ENCODE peak calls at places on chromosomes 7 and 10, in six cellular contexts. Q, T, X, I, F and J are unnamed samples. For H3K4me1, the result is how much of the 10 kb centered on the place peaks cover.

GRCh38 chr7:80634505-80634904 is 3.9 kb upstream of the CD36 start:
- ATAC-seq in X (no peak), I (no peak), F (no peak), T (peak), Q (no peak), J (peak)

GRCh38 chr7:131843862-131844261 is 287.4 kb upstream of the PODXL start:
- ATAC-seq in Q (no peak), I (no peak), X (no peak), F (no peak), T (no peak), J (no peak)

GRCh38 chr7:1123721-1124120 is 35.8 kb downstream of the GPER1 start:
- ATAC-seq in Q (peak), I (no peak), F (no peak), X (peak), T (peak), J (peak)

GRCh38 chr7:95974108-95974507 is 201.8 kb downstream of the DYNC1I1 start:
- ATAC-seq in I (no peak), Q (no peak), X (no peak), T (no peak), F (no peak), J (no peak)

GRCh38 chr7:17159500-17160037 is 138.9 kb upstream of the AHR start:
- ATAC-seq in T (no peak), Q (no peak), F (peak), X (no peak), I (no peak), J (no peak)

GRCh38 chr10:19411119-19411518 is 362.5 kb downstream of the MALRD1 start:
- ATAC-seq in X (no peak), I (no peak), T (no peak), F (no peak), Q (no peak), J (no peak)

GRCh38 chr10:86065711-86066251 is 300.8 kb downstream of the GRID1 start:
- ATAC-seq in Q (no peak), T (no peak), I (no peak), X (no peak), F (no peak), J (no peak)

GRCh38 chr10:76035010-76035727 is 603.7 kb downstream of the LRMDA start:
- ATAC-seq in T (no peak), I (no peak), X (no peak), Q (no peak), F (no peak), J (peak)

GRCh38 chr10:72173267-72173634 is 42.6 kb upstream of the ANAPC16 start:
- ATAC-seq in I (no peak), F (peak), T (no peak), X (no peak), Q (no peak), J (no peak)

GRCh38 chr7:152076940-152077933 is 51.8 kb downstream of the GALNT11 start:
- ATAC-seq in F (no peak), T (peak), I (no peak), X (no peak), Q (no peak), J (no peak)

GRCh38 chr7:150375662-150376521 is 3.2 kb upstream of the ZNF775 start:
- ATAC-seq in I (no peak), X (no peak), F (peak), Q (no peak), T (no peak), J (no peak)

GRCh38 chr10:124012066-124012465 is 81.3 kb downstream of the CHST15 start:
- ATAC-seq in X (no peak), Q (no peak), F (no peak), T (no peak), I (no peak), J (no peak)

GRCh38 chr7:45253368-45253767 is 95.8 kb downstream of the RAMP3 start:
- ATAC-seq in X (no peak), I (no peak), Q (no peak), F (no peak), T (peak), J (no peak)

GRCh38 chr7:114086906-114087651 is 168.3 kb upstream of the PPP1R3A start:
- ATAC-seq in I (no peak), T (peak), X (no peak), F (no peak), Q (peak), J (no peak)

GRCh38 chr10:95963202-95963991 is 55.6 kb downstream of the CC2D2B start:
- ATAC-seq in X (no peak), Q (no peak), F (peak), I (no peak), T (no peak), J (no peak)

GRCh38 chr10:128569546-128569945 is 443.3 kb upstream of the MKI67 start:
- ATAC-seq in Q (no peak), F (no peak), X (no peak), T (no peak), I (no peak), J (no peak)

GRCh38 chr10:47087667-47088066 is 176.4 kb downstream of the PTPN20 start:
- ATAC-seq in X (no peak), I (no peak), T (no peak), F (no peak), Q (no peak), J (no peak)

GRCh38 chr10:11299125-11299524 is 281.5 kb downstream of the CELF2 start:
- ATAC-seq in Q (no peak), I (no peak), T (no peak), F (no peak), X (no peak), J (no peak)

GRCh38 chr10:46530249-46531186 is 25.9 kb downstream of the GPRIN2 start:
- ATAC-seq in X (peak), T (peak), I (peak), F (no peak), Q (no peak), J (no peak)

GRCh38 chr7:41921453-41921912 is 218.6 kb upstream of the INHBA start:
- ATAC-seq in T (peak), F (no peak), Q (no peak), X (no peak), I (no peak), J (peak)

GRCh38 chr7:96786998-96787395 is 77.4 kb upstream of the SEM1 start:
- ATAC-seq in X (peak), I (no peak), T (no peak), Q (no peak), F (no peak), J (no peak)

GRCh38 chr7:126657599-126658358 is 595.0 kb downstream of the GRM8 start:
- ATAC-seq in X (no peak), F (peak), Q (no peak), I (peak), T (no peak), J (no peak)

GRCh38 chr7:133583545-133584171 is 330.8 kb downstream of the EXOC4 start:
- ATAC-seq in I (peak), Q (no peak), X (no peak), F (no peak), T (no peak), J (no peak)

GRCh38 chr10:75959209-75959608 is 527.8 kb downstream of the LRMDA start:
- ATAC-seq in T (peak), X (no peak), F (no peak), Q (peak), I (no peak), J (no peak)

GRCh38 chr10:122147731-122148130 is 123.4 kb upstream of the BTBD16 start:
- ATAC-seq in T (no peak), Q (no peak), F (no peak), I (no peak), X (no peak), J (no peak)

GRCh38 chr10:122276611-122277205 is 5.6 kb downstream of the BTBD16 start:
- ATAC-seq in X (peak), I (peak), F (no peak), T (no peak), Q (peak), J (no peak)

GRCh38 chr10:102001435-102002068 is 54.4 kb downstream of the ARMH3 start:
- ATAC-seq in I (no peak), T (no peak), X (no peak), F (peak), Q (no peak), J (no peak)

GRCh38 chr7:99459087-99459486 is 6.9 kb downstream of the ATP5MF start:
- ATAC-seq in Q (peak), I (peak), F (peak), X (peak), T (no peak), J (no peak)

GRCh38 chr7:16223963-16224707 is 197.2 kb downstream of the CRPPA start:
- ATAC-seq in Q (no peak), F (no peak), I (no peak), X (no peak), T (no peak), J (no peak)

GRCh38 chr10:10804998-10805737 is 212.5 kb upstream of the CELF2 start:
- ATAC-seq in T (peak), I (no peak), X (no peak), F (no peak), Q (no peak), J (peak)

GRCh38 chr10:79425074-79425532 is 20.3 kb downstream of the ZCCHC24 start:
- ATAC-seq in X (no peak), Q (no peak), T (no peak), F (no peak), I (no peak), J (no peak)

GRCh38 chr7:116393654-116394053 is 105.9 kb upstream of the CAV2 start:
- ATAC-seq in X (no peak), I (peak), Q (no peak), F (no peak), T (no peak), J (peak)

GRCh38 chr10:5683065-5683464 is 1.6 kb upstream of the TASOR2 start:
- ATAC-seq in I (no peak), X (no peak), T (no peak), Q (no peak), F (no peak), J (no peak)

GRCh38 chr7:16921644-16922257 is 40.0 kb upstream of the AGR3 start:
- ATAC-seq in I (no peak), T (peak), X (no peak), F (no peak), Q (no peak), J (no peak)

GRCh38 chr10:33412261-33413092 is 78.0 kb upstream of the NRP1 start:
- ATAC-seq in I (no peak), F (no peak), T (peak), X (no peak), Q (no peak), J (peak)

GRCh38 chr7:12458520-12459131 is 55.0 kb upstream of the VWDE start:
- ATAC-seq in T (peak), X (peak), I (peak), F (peak), Q (peak), J (no peak)
- TF ChIP-seq CTCF in T (peak), X (peak), I (peak), F (peak), Q (peak), J (peak)

DNA sequence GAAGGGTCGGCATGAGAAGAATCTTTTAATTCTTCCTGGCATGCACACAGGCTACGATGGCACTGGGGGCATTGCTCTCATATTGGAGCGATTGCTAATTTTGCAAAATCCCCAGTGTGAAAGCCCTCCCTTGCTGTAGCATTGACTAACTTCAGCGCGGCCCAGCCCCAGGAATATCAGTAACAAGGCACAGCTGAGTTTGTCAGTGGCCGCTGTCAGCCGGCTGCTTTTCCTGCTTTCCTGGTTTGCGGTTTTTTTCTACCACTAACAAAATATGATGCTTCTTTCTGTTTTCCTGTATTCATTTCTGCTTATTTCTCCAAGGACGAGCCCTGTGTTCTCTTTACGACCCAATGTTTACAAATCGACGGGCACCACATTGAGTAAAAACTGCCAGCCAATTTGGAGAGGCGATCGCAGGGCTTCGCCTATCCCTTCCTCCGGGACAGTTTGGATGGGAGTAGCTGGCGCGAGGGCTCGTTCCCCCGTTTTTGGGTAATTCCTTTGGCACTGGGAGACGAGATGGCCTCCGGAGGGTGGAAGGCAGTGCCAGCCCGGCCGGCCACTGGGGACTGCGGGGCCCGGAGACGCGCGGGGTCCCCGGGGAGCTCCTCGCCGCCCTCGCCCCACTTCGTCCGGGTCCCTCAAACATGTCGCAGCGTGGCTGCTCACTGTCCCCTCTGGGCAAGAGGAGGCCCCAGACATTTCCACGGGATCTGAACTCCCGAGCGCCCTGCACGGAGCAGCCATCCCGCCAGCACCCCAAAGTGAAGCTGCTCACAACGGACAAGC is 949 bp downstream of the ADARB2 start:
- ATAC-seq in X (peak), Q (no peak), I (no peak), T (no peak), F (peak), J (no peak)
- TF ChIP-seq POLR2AphosphoS5 in X (no peak), Q (no peak), I (no peak), T (no peak), F (no peak), J (no peak)

DNA sequence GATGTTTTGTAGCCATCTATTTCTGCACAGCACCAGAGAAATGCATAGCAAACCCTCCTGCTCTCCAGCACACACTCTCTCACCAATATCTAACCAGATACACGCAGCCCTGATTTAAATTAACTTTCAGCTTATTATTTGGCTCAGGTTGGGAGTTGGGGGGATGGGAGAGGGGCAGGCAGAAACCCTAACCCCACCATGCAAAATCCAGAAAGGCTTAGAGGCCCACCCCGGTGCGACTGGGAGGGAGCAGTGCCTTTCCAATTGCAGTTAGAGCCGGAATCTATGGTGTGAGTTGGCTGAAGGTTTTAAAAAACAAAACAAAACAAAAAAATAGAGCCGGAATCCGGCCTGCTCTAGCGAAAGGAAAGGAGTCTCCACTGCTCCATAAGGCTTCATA is 3.0 kb downstream of the IGF2BP3 start:
- ATAC-seq in T (no peak), I (no peak), X (no peak), F (no peak), Q (no peak), J (no peak)
- H3K4me1 ChIP-seq in T (under half), I (under half), X (under half), F (under half), Q (under half), J (under half)

GRCh38 chr7:130274983-130275649 is 8.5 kb downstream of the CPA2 start:
- ATAC-seq in F (no peak), X (peak), T (no peak), I (no peak), Q (no peak), J (no peak)

GRCh38 chr7:130272456-130273080 is 5.9 kb downstream of the CPA2 start:
- ATAC-seq in F (no peak), I (peak), Q (no peak), T (no peak), X (peak), J (no peak)

GRCh38 chr7:130273081-130273699 is 6.5 kb downstream of the CPA2 start:
- ATAC-seq in Q (no peak), X (peak), I (peak), F (no peak), T (no peak), J (no peak)

GRCh38 chr7:130275826-130276291 is 9.2 kb downstream of the CPA2 start:
- ATAC-seq in I (no peak), T (no peak), Q (no peak), F (no peak), X (no peak), J (no peak)

DNA sequence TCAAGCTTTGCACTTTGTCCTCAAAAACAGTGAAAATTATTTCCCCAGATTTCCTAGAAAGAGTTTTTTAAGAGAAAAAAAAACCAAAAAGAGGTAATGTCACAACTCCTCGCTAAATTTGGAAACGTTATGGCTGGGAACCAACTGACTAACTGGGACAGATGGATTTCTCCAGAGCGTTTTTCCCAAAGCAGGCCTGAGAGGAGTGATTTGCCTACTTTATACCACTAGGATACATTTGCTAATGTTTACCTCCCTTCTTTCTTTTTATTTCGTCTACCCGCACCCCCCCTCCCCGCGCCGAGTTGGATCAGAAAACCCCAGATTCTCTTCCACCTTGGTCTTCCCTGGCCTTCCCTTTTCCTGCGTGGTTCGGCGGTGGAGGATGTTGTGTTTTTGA is 7.2 kb downstream of the CPA2 start:
- ATAC-seq in F (no peak), X (peak), T (peak), Q (no peak), I (no peak), J (peak)
- TF ChIP-seq CTCF in F (no peak), X (peak), T (no peak), Q (no peak), I (no peak), J (no peak)

GRCh38 chr10:70481831-70482530 is 3.4 kb downstream of the PALD1 start:
- ATAC-seq in I (no peak), T (no peak), X (no peak), F (no peak), Q (no peak), J (peak)
- TF ChIP-seq POLR2AphosphoS5 in I (no peak), T (peak), X (no peak), F (no peak), Q (no peak), J (peak)

GRCh38 chr10:131175891-131176290 is 135.6 kb downstream of the TCERG1L start:
- ATAC-seq in F (no peak), I (no peak), X (no peak), T (no peak), Q (no peak), J (no peak)
- H3K4me1 ChIP-seq in F (under half), I (under half), X (under half), T (under half), Q (under half), J (under half)

GRCh38 chr10:103916254-103916653 is 1.7 kb downstream of the STN1 start:
- ATAC-seq in F (no peak), I (no peak), Q (no peak), T (no peak), X (no peak), J (no peak)

GRCh38 chr10:103919648-103920025 is 1.7 kb upstream of the STN1 start:
- ATAC-seq in Q (no peak), X (no peak), F (no peak), I (no peak), T (no peak), J (no peak)

GRCh38 chr10:103917326-103918052 is 495 bp downstream of the STN1 start:
- ATAC-seq in Q (peak), X (peak), T (peak), F (peak), I (peak), J (peak)

GRCh38 chr10:103916901-103917300 is 1.1 kb downstream of the STN1 start:
- ATAC-seq in T (no peak), I (no peak), X (no peak), Q (no peak), F (no peak), J (no peak)

GRCh38 chr10:103918053-103918846 is at the start of gene STN1:
- ATAC-seq in T (peak), I (peak), F (peak), Q (peak), X (peak), J (peak)
- TF ChIP-seq CTCF in T (no peak), I (peak), F (peak), Q (no peak), X (peak), J (no peak)

GRCh38 chr7:94295805-94296204 is 98.9 kb upstream of the COL1A2 start:
- ATAC-seq in X (no peak), T (peak), Q (peak), I (peak), F (no peak), J (peak)
- TF ChIP-seq POLR2AphosphoS5 in X (no peak), T (no peak), Q (no peak), I (no peak), F (no peak), J (peak)